ENCODE peak calls at places on chromosomes 6 and 20, in six cellular contexts. Y is HepG2, I is HCT116, D is K562, X is H1, L is GM12878. Z is an unnamed sample.

GRCh38 chr6:162849269-162849668 is 121.5 kb downstream of the PACRG start:
- DNase-seq in Y (no peak), L (no peak), X (no peak), D (no peak), I (no peak), Z (no peak)

GRCh38 chr6:22251331-22251730 is 45.5 kb downstream of the PRL start:
- DNase-seq in L (no peak), D (no peak), Y (no peak), X (no peak), I (no peak), Z (no peak)

GRCh38 chr20:58634818-58635665 is 16.0 kb upstream of the STX16 start:
- DNase-seq in I (no peak), X (no peak), Y (no peak), L (no peak), D (peak), Z (no peak)

GRCh38 chr6:111523484-111524166 is 40.6 kb upstream of the REV3L start:
- DNase-seq in X (no peak), D (no peak), Y (no peak), L (no peak), I (no peak), Z (no peak)

GRCh38 chr20:50980851-50981713 is 22.5 kb downstream of the MOCS3 start:
- DNase-seq in L (peak), I (peak), Y (peak), D (peak), X (peak), Z (peak)

GRCh38 chr6:41073968-41074691 is 1.4 kb downstream of the NFYA start:
- DNase-seq in L (no peak), X (no peak), D (no peak), I (no peak), Y (no peak), Z (no peak)

GRCh38 chr6:153392156-153392555 is 261.1 kb upstream of the RGS17 start:
- DNase-seq in D (no peak), X (no peak), I (no peak), Y (no peak), L (no peak), Z (no peak)

GRCh38 chr6:119012521-119012920 is 65.9 kb downstream of the FAM184A start:
- DNase-seq in I (no peak), D (no peak), Y (no peak), X (no peak), L (no peak), Z (no peak)

GRCh38 chr6:133170602-133171001 is 70.6 kb upstream of the EYA4 start:
- DNase-seq in Y (peak), X (no peak), I (no peak), L (no peak), D (no peak), Z (no peak)

GRCh38 chr20:53844259-53844658 is 226.1 kb downstream of the BCAS1 start:
- DNase-seq in D (no peak), X (no peak), L (no peak), Y (no peak), I (no peak), Z (no peak)

GRCh38 chr6:33192105-33192646 is at the start of gene COL11A2:
- DNase-seq in L (no peak), X (peak), Y (no peak), D (peak), I (no peak), Z (peak)

GRCh38 chr20:64180673-64181072 is 16.4 kb downstream of the MYT1 start:
- DNase-seq in X (no peak), D (no peak), Y (no peak), L (no peak), I (no peak), Z (no peak)

GRCh38 chr20:517221-517620 is 26.4 kb downstream of the CSNK2A1 start:
- DNase-seq in I (no peak), D (no peak), Y (no peak), X (no peak), L (no peak), Z (no peak)

GRCh38 chr20:5393218-5393870 is 76.6 kb upstream of the PROKR2 start:
- DNase-seq in D (no peak), Y (no peak), X (no peak), I (no peak), L (no peak), Z (no peak)

DNA sequence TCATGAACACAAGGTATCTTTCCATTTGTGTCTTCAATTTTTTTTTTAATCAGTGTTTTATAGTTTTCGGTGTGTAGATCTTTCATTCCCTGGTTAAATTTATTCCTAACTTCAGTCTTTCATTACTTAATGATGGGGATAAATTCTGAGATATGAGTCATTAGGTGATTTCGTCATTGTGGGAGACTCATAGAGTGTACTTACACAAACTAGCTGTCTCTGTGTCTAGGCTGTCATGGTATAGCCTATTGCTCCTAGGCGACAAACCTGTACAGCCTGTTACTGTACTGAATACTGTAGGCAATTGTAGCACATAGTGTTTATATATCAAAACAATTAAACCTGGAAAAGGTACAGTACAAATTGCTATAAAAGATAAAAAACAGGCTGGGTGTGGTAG is 42.1 kb downstream of the SMAP1 start:
- DNase-seq in L (no peak), I (no peak), X (no peak), D (no peak), Y (peak), Z (no peak)
- TF ChIP-seq ATF3 in L (no peak), I (no peak), X (no peak), D (no peak), Y (no peak), Z (no peak)

GRCh38 chr20:32474967-32475819 is 109.9 kb downstream of the NOL4L start:
- DNase-seq in L (no peak), D (peak), I (no peak), Y (peak), X (peak), Z (peak)
- TF ChIP-seq ATF3 in L (no peak), D (no peak), I (no peak), Y (no peak), X (no peak), Z (no peak)

GRCh38 chr6:20203561-20204528 is 8.4 kb downstream of the MBOAT1 start:
- DNase-seq in L (no peak), I (no peak), X (peak), Y (no peak), D (no peak), Z (no peak)
- TF ChIP-seq ATF3 in L (no peak), I (no peak), X (no peak), Y (no peak), D (no peak), Z (no peak)

GRCh38 chr6:79157961-79158644 is 76.4 kb downstream of the HMGN3 start:
- DNase-seq in D (no peak), L (no peak), I (no peak), X (no peak), Y (peak), Z (no peak)

GRCh38 chr6:79149884-79150283 is 71.8 kb upstream of the PHIP start:
- DNase-seq in I (no peak), Y (no peak), D (no peak), X (no peak), L (no peak), Z (no peak)

GRCh38 chr6:79146426-79146825 is 68.4 kb upstream of the PHIP start:
- DNase-seq in Y (no peak), D (no peak), L (no peak), I (no peak), X (no peak), Z (no peak)

DNA sequence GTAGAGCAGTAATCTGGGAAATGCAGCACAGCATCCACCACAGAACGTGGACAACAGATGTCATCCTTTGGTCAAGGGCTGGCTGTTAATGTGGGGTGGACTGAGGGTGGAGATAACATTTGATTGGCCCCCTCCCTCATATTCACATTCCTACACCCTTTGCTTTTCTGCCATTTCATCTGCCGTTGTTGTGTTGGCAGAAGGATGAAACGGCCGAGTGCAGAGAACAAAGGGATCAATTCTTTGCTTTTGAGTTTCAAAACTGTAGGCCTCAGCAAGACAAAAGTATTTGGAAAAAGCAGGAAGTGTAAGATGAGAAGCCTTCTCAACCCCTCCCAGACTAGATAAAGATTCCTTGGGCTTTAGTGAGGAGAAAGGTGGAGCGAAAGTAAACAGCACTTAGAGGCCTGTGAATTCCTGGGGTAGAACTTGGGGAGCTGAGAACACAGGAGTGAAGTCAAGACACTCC is 74.2 kb upstream of the PHIP start:
- DNase-seq in D (no peak), I (no peak), L (no peak), Y (peak), X (peak), Z (peak)
- TF ChIP-seq ATF3 in D (no peak), I (no peak), L (no peak), Y (no peak), X (no peak), Z (no peak)

GRCh38 chr6:150830409-150831165 is 34.9 kb upstream of the MTHFD1L start:
- DNase-seq in D (no peak), I (no peak), X (no peak), Y (no peak), L (no peak), Z (no peak)
- TF ChIP-seq ATF3 in D (no peak), I (no peak), X (no peak), Y (no peak), L (no peak), Z (no peak)

DNA sequence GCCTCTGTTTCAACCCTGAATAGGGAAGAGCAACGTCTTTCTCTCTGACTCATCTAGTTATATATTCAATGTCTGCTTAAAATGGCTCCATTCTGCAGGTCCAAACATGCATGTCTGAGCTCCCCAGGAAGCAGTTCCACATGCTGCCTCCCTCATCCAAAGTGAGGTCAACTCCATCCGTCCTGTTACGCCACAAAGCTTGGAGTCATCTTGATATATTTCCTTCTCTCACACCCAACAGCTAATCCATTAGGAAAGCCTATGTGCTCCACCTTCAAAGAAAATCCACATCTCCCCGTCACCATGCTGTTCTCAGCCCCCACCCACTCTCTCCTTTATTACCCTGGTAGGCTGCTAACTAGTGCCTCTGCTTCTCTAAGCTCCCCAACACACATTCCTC is 130.2 kb upstream of the SYNDIG1 start:
- DNase-seq in D (no peak), I (no peak), Y (no peak), X (no peak), L (no peak), Z (no peak)
- TF ChIP-seq ATF3 in D (no peak), I (no peak), Y (no peak), X (no peak), L (no peak), Z (no peak)

DNA sequence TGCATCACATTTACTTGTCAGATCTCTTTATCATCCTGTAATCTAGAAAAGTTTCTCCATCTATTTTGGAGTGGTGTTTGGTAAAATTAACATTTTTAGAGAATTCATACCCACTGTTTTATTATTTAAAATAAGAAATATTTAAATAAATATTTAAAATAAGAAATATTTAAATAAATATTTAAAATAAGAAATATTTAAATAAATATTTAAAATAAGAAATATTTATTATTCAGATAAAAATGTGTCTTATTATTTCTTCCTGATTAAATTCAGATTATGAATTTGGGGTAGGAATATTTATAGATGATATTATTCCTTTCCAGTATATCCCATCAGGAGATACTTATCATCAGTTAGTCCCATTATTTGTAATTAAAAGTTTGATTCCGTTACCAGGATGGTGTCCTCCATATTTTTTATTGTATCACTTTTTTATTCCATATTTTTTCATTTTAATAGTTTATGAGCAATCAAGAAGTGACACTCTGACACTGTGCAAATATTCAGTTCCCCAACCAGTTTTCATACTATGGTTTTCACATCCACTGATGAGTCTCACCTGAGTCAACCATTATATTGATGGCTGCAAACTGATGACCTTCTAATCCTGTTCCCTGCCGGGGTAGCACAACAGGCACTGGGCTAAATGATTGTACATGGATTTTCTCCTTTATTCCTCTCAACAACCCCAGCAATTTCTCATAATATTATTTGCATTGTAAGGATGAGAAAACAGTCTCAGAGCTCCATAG is 1023.0 kb downstream of the KIF16B start:
- DNase-seq in D (no peak), L (no peak), I (no peak), X (no peak), Y (no peak), Z (no peak)
- TF ChIP-seq ATF3 in D (no peak), L (no peak), I (no peak), X (no peak), Y (no peak), Z (no peak)

GRCh38 chr6:84762941-84763396 is 1.4 kb downstream of the TBX18 start:
- DNase-seq in I (no peak), Y (no peak), D (peak), L (no peak), X (peak), Z (peak)
- TF ChIP-seq ATF3 in I (no peak), Y (no peak), D (peak), L (no peak), X (no peak), Z (no peak)

Z was measured in WTC11.